ENCODE peak calls at places on chromosomes 7 and 10, in four cellular contexts. A, Z, X and L are unnamed samples. For H3K9me3, the result is how much of the 10 kb centered on the place peaks cover.

GRCh38 chr10:9911488-9911887 is 1106.2 kb upstream of the CELF2 start:
- DNase-seq in A (no peak), Z (no peak), X (no peak), L (no peak)

GRCh38 chr7:80498481-80499349 is 13.1 kb downstream of the GNAT3 start:
- DNase-seq in A (no peak), Z (no peak), X (no peak), L (no peak)

GRCh38 chr7:27314111-27314510 is 71.5 kb downstream of the EVX1 start:
- DNase-seq in A (no peak), Z (no peak), X (no peak), L (no peak)

GRCh38 chr10:21614000-21614399 is 80.0 kb downstream of the MLLT10 start:
- DNase-seq in A (no peak), Z (no peak), X (no peak), L (no peak)

GRCh38 chr7:88243345-88243909 is 23.6 kb upstream of the SRI start:
- DNase-seq in A (no peak), Z (peak), X (peak), L (no peak)

GRCh38 chr7:83850037-83850619 is 201.2 kb upstream of the SEMA3E start:
- DNase-seq in A (no peak), Z (no peak), X (peak), L (no peak)

GRCh38 chr7:98556288-98556687 is 60.8 kb upstream of the NPTX2 start:
- DNase-seq in A (no peak), Z (no peak), X (no peak), L (no peak)

GRCh38 chr7:101952355-101953247 is 135.2 kb downstream of the CUX1 start:
- DNase-seq in A (no peak), Z (no peak), X (peak), L (no peak)

GRCh38 chr7:32761451-32762320 is 129.9 kb downstream of the KBTBD2 start:
- DNase-seq in A (no peak), Z (no peak), X (no peak), L (no peak)

GRCh38 chr7:56479136-56479535 is 362.9 kb upstream of the NUPR2 start:
- DNase-seq in A (no peak), Z (no peak), X (no peak), L (no peak)
- H3K9me3 ChIP-seq in A (under half), Z (under half), X (half or more), L (under half)

GRCh38 chr7:158300427-158300826 is 287.2 kb downstream of the PTPRN2 start:
- DNase-seq in A (no peak), Z (no peak), X (no peak), L (no peak)
- H3K9me3 ChIP-seq in A (under half), Z (under half), X (under half), L (under half)

DNA sequence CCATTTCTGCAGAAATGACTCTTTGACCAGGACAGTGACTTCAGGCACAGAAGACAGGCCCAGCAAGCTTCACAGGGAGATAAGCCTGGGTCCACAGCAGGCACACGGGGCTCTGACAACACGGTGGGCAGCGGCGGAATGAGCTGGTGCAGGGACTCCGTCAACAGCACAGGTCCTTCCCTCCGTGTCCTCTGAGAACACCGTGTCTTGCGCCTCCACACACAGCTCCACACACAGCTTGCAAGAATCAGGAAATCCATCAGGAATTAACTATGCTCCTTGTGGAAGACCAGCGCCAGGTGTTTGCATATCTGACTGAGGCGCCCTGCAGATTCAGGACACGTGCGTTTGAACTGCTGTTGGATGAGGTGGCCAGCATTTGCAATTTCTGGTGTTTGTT is 39.6 kb downstream of the TCERG1L start:
- DNase-seq in A (no peak), Z (no peak), X (no peak), L (no peak)
- H3K9me3 ChIP-seq in A (under half), Z (under half), X (under half), L (under half)

GRCh38 chr7:45359781-45360180 is 202.2 kb downstream of the RAMP3 start:
- DNase-seq in A (no peak), Z (no peak), X (no peak), L (no peak)
- H3K9me3 ChIP-seq in A (under half), Z (under half), X (under half), L (under half)

GRCh38 chr7:23981758-23982157 is 271.7 kb downstream of the STK31 start:
- DNase-seq in A (no peak), Z (no peak), X (no peak), L (no peak)

GRCh38 chr7:23981314-23981713 is 271.3 kb downstream of the STK31 start:
- DNase-seq in A (no peak), Z (no peak), X (no peak), L (no peak)

DNA sequence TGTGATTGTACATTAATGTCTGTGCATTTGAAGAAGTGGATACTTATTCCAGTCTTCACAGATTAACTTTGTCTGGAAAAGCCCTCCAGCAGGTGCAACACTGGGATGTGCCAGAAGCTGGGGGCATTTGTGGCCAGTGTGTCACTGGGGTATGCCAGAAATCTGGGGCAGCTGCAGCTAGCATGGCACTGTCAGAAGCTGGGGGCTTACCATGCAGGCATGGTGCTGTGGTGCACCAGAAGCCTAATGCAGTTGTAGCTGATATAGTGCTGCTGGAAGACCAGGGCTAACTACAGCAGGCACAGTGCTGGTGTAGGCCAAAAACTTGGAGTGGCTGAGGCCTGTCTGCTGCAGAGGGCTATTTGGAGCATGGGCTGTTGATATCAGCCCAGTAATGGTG is 270.1 kb downstream of the STK31 start:
- DNase-seq in A (no peak), Z (no peak), X (no peak), L (no peak)
- H3K9me3 ChIP-seq in A (under half), Z (under half), X (under half), L (under half)